ENCODE peak calls at places on chromosome 5, in nine cellular contexts. One of them, this sample, is unnamed.

GRCh38 chr5:136030252-136030651 is 1.5 kb downstream of the TGFBI start:
- DNase-seq in GM12865: no peak
- DNase-seq in cardiac fibroblast: no peak
- DNase-seq in foreskin fibroblast: no peak
- DNase-seq in AG10803: no peak
- DNase-seq in lower leg skin: peak
- DNase-seq in DND-41: no peak
- DNase-seq in neural progenitor cell: no peak
- DNase-seq in colonic mucosa: no peak
- DNase-seq in this sample: no peak

GRCh38 chr5:171401167-171401947 is 13.7 kb downstream of the NPM1 start:
- DNase-seq in GM12865: no peak
- DNase-seq in cardiac fibroblast: no peak
- DNase-seq in foreskin fibroblast: no peak
- DNase-seq in AG10803: no peak
- DNase-seq in lower leg skin: no peak
- DNase-seq in DND-41: no peak
- DNase-seq in neural progenitor cell: no peak
- DNase-seq in colonic mucosa: no peak
- DNase-seq in this sample: no peak

GRCh38 chr5:107376546-107377276 is 294.0 kb downstream of the EFNA5 start:
- DNase-seq in GM12865: no peak
- DNase-seq in cardiac fibroblast: no peak
- DNase-seq in foreskin fibroblast: peak
- DNase-seq in AG10803: no peak
- DNase-seq in lower leg skin: no peak
- DNase-seq in DND-41: no peak
- DNase-seq in neural progenitor cell: no peak
- DNase-seq in colonic mucosa: no peak
- DNase-seq in this sample: no peak

GRCh38 chr5:85556464-85556863 is 1061.3 kb upstream of the COX7C start:
- DNase-seq in GM12865: no peak
- DNase-seq in cardiac fibroblast: no peak
- DNase-seq in foreskin fibroblast: no peak
- DNase-seq in AG10803: no peak
- DNase-seq in lower leg skin: no peak
- DNase-seq in DND-41: no peak
- DNase-seq in neural progenitor cell: no peak
- DNase-seq in colonic mucosa: no peak
- DNase-seq in this sample: no peak

GRCh38 chr5:172716796-172717313 is 54.1 kb downstream of the DUSP1 start:
- DNase-seq in GM12865: peak
- DNase-seq in cardiac fibroblast: peak
- DNase-seq in foreskin fibroblast: peak
- DNase-seq in AG10803: peak
- DNase-seq in lower leg skin: peak
- DNase-seq in DND-41: peak
- DNase-seq in neural progenitor cell: peak
- DNase-seq in colonic mucosa: peak
- DNase-seq in this sample: peak

GRCh38 chr5:73892806-73893205 is 266.8 kb downstream of the ARHGEF28 start:
- DNase-seq in GM12865: no peak
- DNase-seq in cardiac fibroblast: peak
- DNase-seq in foreskin fibroblast: peak
- DNase-seq in AG10803: peak
- DNase-seq in lower leg skin: no peak
- DNase-seq in DND-41: no peak
- DNase-seq in neural progenitor cell: no peak
- DNase-seq in colonic mucosa: no peak
- DNase-seq in this sample: no peak

GRCh38 chr5:142886211-142886610 is 116.0 kb downstream of the ARHGAP26 start:
- DNase-seq in GM12865: no peak
- DNase-seq in cardiac fibroblast: no peak
- DNase-seq in foreskin fibroblast: peak
- DNase-seq in AG10803: no peak
- DNase-seq in lower leg skin: no peak
- DNase-seq in DND-41: no peak
- DNase-seq in neural progenitor cell: no peak
- DNase-seq in colonic mucosa: no peak
- DNase-seq in this sample: no peak

GRCh38 chr5:122121782-122122465 is 7.4 kb upstream of the ZNF474 start:
- DNase-seq in GM12865: no peak
- DNase-seq in cardiac fibroblast: no peak
- DNase-seq in foreskin fibroblast: peak
- DNase-seq in AG10803: no peak
- DNase-seq in lower leg skin: no peak
- DNase-seq in DND-41: no peak
- DNase-seq in neural progenitor cell: no peak
- DNase-seq in colonic mucosa: no peak
- DNase-seq in this sample: no peak

GRCh38 chr5:141747646-141748229 is 65.7 kb upstream of the ARAP3 start:
- DNase-seq in GM12865: peak
- DNase-seq in cardiac fibroblast: no peak
- DNase-seq in foreskin fibroblast: no peak
- DNase-seq in AG10803: no peak
- DNase-seq in lower leg skin: no peak
- DNase-seq in DND-41: no peak
- DNase-seq in neural progenitor cell: no peak
- DNase-seq in colonic mucosa: no peak
- DNase-seq in this sample: no peak

GRCh38 chr5:92838253-92838652 is 742.8 kb downstream of the NR2F1-AS1 start:
- DNase-seq in GM12865: peak
- DNase-seq in cardiac fibroblast: peak
- DNase-seq in foreskin fibroblast: no peak
- DNase-seq in AG10803: no peak
- DNase-seq in lower leg skin: no peak
- DNase-seq in DND-41: no peak
- DNase-seq in neural progenitor cell: peak
- DNase-seq in colonic mucosa: no peak
- DNase-seq in this sample: no peak

GRCh38 chr5:113047234-113047633 is 70.6 kb downstream of the DCP2 start:
- DNase-seq in GM12865: no peak
- DNase-seq in cardiac fibroblast: peak
- DNase-seq in foreskin fibroblast: peak
- DNase-seq in AG10803: peak
- DNase-seq in lower leg skin: peak
- DNase-seq in DND-41: no peak
- DNase-seq in neural progenitor cell: no peak
- DNase-seq in colonic mucosa: no peak
- DNase-seq in this sample: no peak

GRCh38 chr5:98587166-98587565 is 186.3 kb upstream of the RGMB start:
- DNase-seq in GM12865: no peak
- DNase-seq in cardiac fibroblast: no peak
- DNase-seq in foreskin fibroblast: no peak
- DNase-seq in AG10803: no peak
- DNase-seq in lower leg skin: no peak
- DNase-seq in DND-41: no peak
- DNase-seq in neural progenitor cell: no peak
- DNase-seq in colonic mucosa: no peak
- DNase-seq in this sample: no peak

GRCh38 chr5:150107909-150108447 is 21.6 kb upstream of the CSF1R start:
- DNase-seq in GM12865: no peak
- DNase-seq in cardiac fibroblast: peak
- DNase-seq in foreskin fibroblast: peak
- DNase-seq in AG10803: peak
- DNase-seq in lower leg skin: no peak
- DNase-seq in DND-41: no peak
- DNase-seq in neural progenitor cell: no peak
- DNase-seq in colonic mucosa: peak
- DNase-seq in this sample: no peak

GRCh38 chr5:23506329-23507236 is 826 bp upstream of the PRDM9 start:
- DNase-seq in GM12865: no peak
- DNase-seq in cardiac fibroblast: peak
- DNase-seq in foreskin fibroblast: peak
- DNase-seq in AG10803: no peak
- DNase-seq in lower leg skin: no peak
- DNase-seq in DND-41: no peak
- DNase-seq in neural progenitor cell: peak
- DNase-seq in colonic mucosa: no peak
- DNase-seq in this sample: no peak

GRCh38 chr5:65327582-65327981 is 154.1 kb downstream of the ADAMTS6 start:
- DNase-seq in GM12865: no peak
- DNase-seq in cardiac fibroblast: peak
- DNase-seq in foreskin fibroblast: peak
- DNase-seq in AG10803: peak
- DNase-seq in lower leg skin: no peak
- DNase-seq in DND-41: no peak
- DNase-seq in neural progenitor cell: no peak
- DNase-seq in colonic mucosa: no peak
- DNase-seq in this sample: no peak

GRCh38 chr5:128208436-128208835 is 124.9 kb downstream of the SLC12A2 start:
- DNase-seq in GM12865: no peak
- DNase-seq in cardiac fibroblast: no peak
- DNase-seq in foreskin fibroblast: no peak
- DNase-seq in AG10803: no peak
- DNase-seq in lower leg skin: no peak
- DNase-seq in DND-41: no peak
- DNase-seq in neural progenitor cell: no peak
- DNase-seq in colonic mucosa: no peak
- DNase-seq in this sample: no peak

GRCh38 chr5:77379558-77380061 is 112.5 kb downstream of the WDR41 start:
- DNase-seq in GM12865: peak
- DNase-seq in cardiac fibroblast: no peak
- DNase-seq in foreskin fibroblast: no peak
- DNase-seq in AG10803: no peak
- DNase-seq in lower leg skin: no peak
- DNase-seq in DND-41: no peak
- DNase-seq in neural progenitor cell: no peak
- DNase-seq in colonic mucosa: no peak
- DNase-seq in this sample: no peak

DNA sequence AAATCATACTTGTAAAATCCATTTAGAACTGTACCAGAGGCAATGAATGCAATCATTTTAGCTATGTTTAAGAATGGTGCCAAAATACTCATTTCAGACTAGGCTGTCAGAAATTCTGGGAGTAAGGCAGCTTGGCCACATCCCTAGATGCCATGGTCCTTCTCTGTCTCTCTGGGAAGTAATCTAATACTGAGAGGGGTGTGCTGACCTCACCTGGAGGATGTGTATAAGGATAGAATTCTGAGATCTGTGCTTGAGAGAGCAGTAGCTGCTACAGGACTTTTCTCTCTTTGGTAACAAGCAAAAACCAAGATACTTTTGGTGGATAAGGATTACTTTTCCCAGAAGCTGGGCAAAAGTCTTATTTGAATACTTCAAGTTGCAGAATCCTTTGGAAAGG is 68.1 kb upstream of the MRPS30 start:
- DNase-seq in GM12865: no peak
- DNase-seq in cardiac fibroblast: no peak
- DNase-seq in foreskin fibroblast: no peak
- DNase-seq in AG10803: no peak
- DNase-seq in lower leg skin: no peak
- DNase-seq in DND-41: no peak
- DNase-seq in neural progenitor cell: peak
- DNase-seq in colonic mucosa: no peak
- DNase-seq in this sample: no peak
- TF ChIP-seq CTCF in GM12865: no peak
- TF ChIP-seq CTCF in cardiac fibroblast: no peak
- TF ChIP-seq CTCF in foreskin fibroblast: no peak
- TF ChIP-seq CTCF in AG10803: no peak
- TF ChIP-seq CTCF in lower leg skin: no peak
- TF ChIP-seq CTCF in DND-41: no peak
- TF ChIP-seq CTCF in neural progenitor cell: no peak
- TF ChIP-seq CTCF in colonic mucosa: no peak
- TF ChIP-seq CTCF in this sample: no peak

GRCh38 chr5:163463063-163463435 is 2.6 kb downstream of the HMMR start:
- DNase-seq in GM12865: no peak
- DNase-seq in cardiac fibroblast: peak
- DNase-seq in foreskin fibroblast: no peak
- DNase-seq in AG10803: peak
- DNase-seq in lower leg skin: no peak
- DNase-seq in DND-41: no peak
- DNase-seq in neural progenitor cell: no peak
- DNase-seq in colonic mucosa: no peak
- DNase-seq in this sample: no peak

GRCh38 chr5:163459465-163459887 is 426 bp downstream of the NUDCD2 start:
- DNase-seq in GM12865: no peak
- DNase-seq in cardiac fibroblast: no peak
- DNase-seq in foreskin fibroblast: no peak
- DNase-seq in AG10803: no peak
- DNase-seq in lower leg skin: no peak
- DNase-seq in DND-41: no peak
- DNase-seq in neural progenitor cell: no peak
- DNase-seq in colonic mucosa: no peak
- DNase-seq in this sample: no peak

GRCh38 chr5:163460562-163461176 is at the start of gene HMMR:
- DNase-seq in GM12865: peak
- DNase-seq in cardiac fibroblast: peak
- DNase-seq in foreskin fibroblast: peak
- DNase-seq in AG10803: no peak
- DNase-seq in lower leg skin: no peak
- DNase-seq in DND-41: no peak
- DNase-seq in neural progenitor cell: peak
- DNase-seq in colonic mucosa: no peak
- DNase-seq in this sample: no peak

GRCh38 chr5:163458778-163459405 is 1.0 kb downstream of the NUDCD2 start:
- DNase-seq in GM12865: no peak
- DNase-seq in cardiac fibroblast: no peak
- DNase-seq in foreskin fibroblast: no peak
- DNase-seq in AG10803: no peak
- DNase-seq in lower leg skin: no peak
- DNase-seq in DND-41: no peak
- DNase-seq in neural progenitor cell: no peak
- DNase-seq in colonic mucosa: no peak
- DNase-seq in this sample: no peak

GRCh38 chr5:163459888-163460561 is at the start of gene NUDCD2:
- DNase-seq in GM12865: peak
- DNase-seq in cardiac fibroblast: peak
- DNase-seq in foreskin fibroblast: peak
- DNase-seq in AG10803: peak
- DNase-seq in lower leg skin: peak
- DNase-seq in DND-41: peak
- DNase-seq in neural progenitor cell: peak
- DNase-seq in colonic mucosa: peak
- DNase-seq in this sample: peak
- TF ChIP-seq CTCF in GM12865: peak
- TF ChIP-seq CTCF in cardiac fibroblast: peak
- TF ChIP-seq CTCF in foreskin fibroblast: peak
- TF ChIP-seq CTCF in AG10803: peak
- TF ChIP-seq CTCF in lower leg skin: no peak
- TF ChIP-seq CTCF in DND-41: peak
- TF ChIP-seq CTCF in neural progenitor cell: peak
- TF ChIP-seq CTCF in colonic mucosa: no peak
- TF ChIP-seq CTCF in this sample: peak

GRCh38 chr5:71697967-71698366 is 21.1 kb upstream of the CARTPT start:
- DNase-seq in GM12865: no peak
- DNase-seq in cardiac fibroblast: no peak
- DNase-seq in foreskin fibroblast: no peak
- DNase-seq in AG10803: no peak
- DNase-seq in lower leg skin: no peak
- DNase-seq in DND-41: no peak
- DNase-seq in neural progenitor cell: peak
- DNase-seq in colonic mucosa: no peak
- DNase-seq in this sample: no peak
- TF ChIP-seq CTCF in GM12865: peak
- TF ChIP-seq CTCF in cardiac fibroblast: peak
- TF ChIP-seq CTCF in foreskin fibroblast: peak
- TF ChIP-seq CTCF in AG10803: peak
- TF ChIP-seq CTCF in lower leg skin: no peak
- TF ChIP-seq CTCF in DND-41: peak
- TF ChIP-seq CTCF in neural progenitor cell: peak
- TF ChIP-seq CTCF in colonic mucosa: no peak
- TF ChIP-seq CTCF in this sample: peak

DNA sequence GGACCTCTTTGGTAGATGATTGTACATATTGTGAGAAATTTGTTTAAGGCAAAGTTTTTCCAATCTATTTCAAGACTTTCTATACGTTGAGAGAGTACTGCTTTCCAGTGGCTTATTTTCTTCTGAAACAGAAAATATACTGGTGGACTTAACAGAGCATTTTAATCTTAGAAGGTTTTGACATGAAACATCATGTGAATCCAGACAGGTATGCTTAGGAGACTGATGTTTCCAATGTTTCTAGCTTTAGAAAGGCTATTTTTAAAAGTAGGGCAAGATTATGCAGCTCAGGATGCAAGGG is 71.0 kb downstream of the PIK3R1 start:
- DNase-seq in GM12865: no peak
- DNase-seq in cardiac fibroblast: no peak
- DNase-seq in foreskin fibroblast: no peak
- DNase-seq in AG10803: no peak
- DNase-seq in lower leg skin: no peak
- DNase-seq in DND-41: no peak
- DNase-seq in neural progenitor cell: no peak
- DNase-seq in colonic mucosa: no peak
- DNase-seq in this sample: no peak
- TF ChIP-seq CTCF in GM12865: no peak
- TF ChIP-seq CTCF in cardiac fibroblast: no peak
- TF ChIP-seq CTCF in foreskin fibroblast: no peak
- TF ChIP-seq CTCF in AG10803: no peak
- TF ChIP-seq CTCF in lower leg skin: no peak
- TF ChIP-seq CTCF in DND-41: no peak
- TF ChIP-seq CTCF in neural progenitor cell: no peak
- TF ChIP-seq CTCF in colonic mucosa: peak
- TF ChIP-seq CTCF in this sample: peak